ENCODE peak calls at places on chromosomes 4 and X, in ten cellular contexts. S, O, M, C, U, L, Z, I, V and A are unnamed samples.

GRCh38 chrX:71098302-71098701 is 2.7 kb downstream of the FOXO4 start:
- DNase-seq in S (peak; percentile 65), O (peak; percentile 46), M (peak; percentile 34), C (no peak), U (no peak), L (peak; percentile 72), Z (peak; percentile 51), I (no peak), V (peak; percentile 29), A (no peak)

GRCh38 chr4:150710770-150711375 is 128.9 kb downstream of the MAB21L2 start:
- DNase-seq in S (no peak), O (no peak), M (no peak), C (no peak), U (no peak), L (no peak), Z (no peak), I (no peak), V (no peak), A (no peak)

GRCh38 chr4:74446896-74447295 is 2.0 kb downstream of the AREG start:
- DNase-seq in S (no peak), O (no peak), M (no peak), C (no peak), U (no peak), L (no peak), Z (no peak), I (no peak), V (no peak), A (no peak)

GRCh38 chr4:121439669-121440068 is 58.9 kb upstream of the QRFPR start:
- DNase-seq in S (no peak), O (no peak), M (no peak), C (no peak), U (no peak), L (no peak), Z (no peak), I (no peak), V (no peak), A (no peak)

GRCh38 chr4:1048781-1049590 is 37.6 kb downstream of the FGFRL1 start:
- DNase-seq in S (no peak), O (no peak), M (no peak), C (no peak), U (no peak), L (no peak), Z (peak; percentile 44), I (no peak), V (no peak), A (no peak)

GRCh38 chr4:33381806-33382205 is 2661.6 kb downstream of the PCDH7 start:
- DNase-seq in S (no peak), O (no peak), M (no peak), C (no peak), U (no peak), L (no peak), Z (no peak), I (no peak), V (no peak), A (no peak)

GRCh38 chrX:1386338-1387127 is 5.4 kb downstream of the SLC25A6 start:
- DNase-seq in S (no peak), O (no peak), M (no peak), C (no peak), U (no peak), L (no peak), Z (peak; percentile 36), I (no peak), V (no peak), A (no peak)

GRCh38 chr4:95638920-95639501 is 90.2 kb upstream of the UNC5C start:
- DNase-seq in S (no peak), O (peak; percentile 7), M (no peak), C (no peak), U (no peak), L (no peak), Z (no peak), I (no peak), V (no peak), A (no peak)

GRCh38 chr4:76950052-76950845 is 697 bp downstream of the SEPTIN11 start:
- DNase-seq in S (peak; percentile 60), O (peak; percentile 60), M (peak; percentile 61), C (no peak), U (no peak), L (peak; percentile 85), Z (peak; percentile 80), I (no peak), V (no peak), A (peak; percentile 77)

GRCh38 chr4:38128478-38129451 is 168.6 kb downstream of the PTTG2 start:
- DNase-seq in S (no peak), O (peak; percentile 60), M (peak; percentile 69), C (no peak), U (no peak), L (peak; percentile 60), Z (peak; percentile 78), I (no peak), V (peak; percentile 79), A (no peak)

GRCh38 chr4:124000233-124000632 is 603.6 kb downstream of the SPRY1 start:
- DNase-seq in S (no peak), O (no peak), M (no peak), C (no peak), U (no peak), L (no peak), Z (no peak), I (no peak), V (no peak), A (no peak)

GRCh38 chrX:107673933-107674479 is 45.7 kb downstream of the PRPS1 start:
- DNase-seq in S (no peak), O (peak; percentile 94), M (peak; percentile 69), C (no peak), U (no peak), L (peak; percentile 88), Z (peak; percentile 72), I (no peak), V (peak; percentile 94), A (no peak)

GRCh38 chr4:182560358-182560757 is 317.2 kb downstream of the TENM3 start:
- DNase-seq in S (no peak), O (peak; percentile 23), M (no peak), C (no peak), U (no peak), L (no peak), Z (peak; percentile 95), I (peak; percentile 46), V (peak; percentile 71), A (no peak)

GRCh38 chr4:7083597-7084563 is 16.0 kb upstream of the GRPEL1 start:
- DNase-seq in S (no peak), O (no peak), M (no peak), C (no peak), U (no peak), L (no peak), Z (no peak), I (no peak), V (no peak), A (no peak)

GRCh38 chr4:2301806-2302205 is 39.9 kb upstream of the MXD4 start:
- DNase-seq in S (no peak), O (peak; percentile 31), M (no peak), C (no peak), U (no peak), L (no peak), Z (no peak), I (no peak), V (no peak), A (no peak)

GRCh38 chr4:167989815-167990214 is 102.5 kb upstream of the ANXA10 start:
- DNase-seq in S (no peak), O (no peak), M (no peak), C (no peak), U (no peak), L (no peak), Z (no peak), I (no peak), V (no peak), A (no peak)

GRCh38 chrX:150050387-150050786 is 112.1 kb upstream of the EOLA2 start:
- DNase-seq in S (no peak), O (no peak), M (no peak), C (no peak), U (no peak), L (no peak), Z (no peak), I (no peak), V (no peak), A (no peak)

GRCh38 chrX:42783456-42783855 is 5.5 kb upstream of the PPP1R2C start:
- DNase-seq in S (no peak), O (no peak), M (no peak), C (no peak), U (no peak), L (no peak), Z (no peak), I (no peak), V (no peak), A (no peak)

GRCh38 chr4:88765729-88766128 is 68.1 kb upstream of the NAP1L5 start:
- DNase-seq in S (no peak), O (peak; percentile 80), M (no peak), C (peak; percentile 74), U (peak; percentile 45), L (no peak), Z (no peak), I (peak; percentile 83), V (peak; percentile 85), A (no peak)

GRCh38 chrX:48511561-48511960 is 2.8 kb downstream of the PORCN start:
- DNase-seq in S (no peak), O (no peak), M (no peak), C (no peak), U (no peak), L (no peak), Z (no peak), I (no peak), V (no peak), A (no peak)
- TF ChIP-seq CTCF in S (peak; percentile 41), O (peak; percentile 48), M (peak; percentile 21), C (peak; percentile 45), U (peak; percentile 59), L (peak; percentile 18), Z (peak; percentile 64), I (peak; percentile 62), V (peak; percentile 44), A (peak; percentile 39)

DNA sequence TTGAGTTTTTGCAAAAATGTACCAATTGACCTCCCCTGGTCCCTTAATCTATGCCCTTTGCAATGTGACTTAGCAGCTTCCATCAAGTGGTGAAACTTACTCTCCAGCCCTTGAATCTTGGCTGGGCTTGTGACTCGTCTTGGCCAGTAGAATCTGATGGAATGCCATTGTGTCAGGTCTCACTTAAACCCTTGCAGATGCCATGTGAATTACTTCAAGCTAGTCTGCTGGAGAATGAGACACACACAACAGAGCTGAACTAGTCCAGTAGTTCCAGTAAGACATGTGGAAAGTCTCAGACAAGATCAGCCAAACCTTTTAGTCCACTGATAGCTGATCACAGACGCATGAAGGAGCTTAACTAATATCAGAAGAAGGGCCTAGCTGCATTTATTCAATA is 567.8 kb upstream of the CPEB2 start:
- DNase-seq in S (peak; percentile 15), O (no peak), M (no peak), C (no peak), U (no peak), L (no peak), Z (no peak), I (no peak), V (no peak), A (no peak)
- TF ChIP-seq CTCF in S (no peak), O (no peak), M (no peak), C (no peak), U (no peak), L (no peak), Z (no peak), I (no peak), V (no peak), A (no peak)

GRCh38 chrX:68599256-68600152 is 48.0 kb upstream of the STARD8 start:
- DNase-seq in S (no peak), O (peak; percentile 6), M (no peak), C (no peak), U (no peak), L (no peak), Z (peak; percentile 49), I (no peak), V (peak; percentile 1), A (no peak)
- TF ChIP-seq CTCF in S (peak; percentile 67), O (peak; percentile 71), M (no peak), C (peak; percentile 29), U (peak; percentile 74), L (peak; percentile 45), Z (peak; percentile 76), I (peak; percentile 81), V (peak; percentile 76), A (peak; percentile 73)

GRCh38 chrX:96971812-96972211 is 88.1 kb downstream of the RPA4 start:
- DNase-seq in S (peak; percentile 29), O (no peak), M (no peak), C (no peak), U (no peak), L (no peak), Z (peak; percentile 63), I (no peak), V (no peak), A (no peak)
- TF ChIP-seq CTCF in S (no peak), O (no peak), M (no peak), C (no peak), U (no peak), L (no peak), Z (peak; percentile 70), I (no peak), V (no peak), A (peak; percentile 23)